ENCODE peak calls at places on chromosome 22, in seven cellular contexts. F, V, A, Y, E, Q and I are unnamed samples.

GRCh38 chr22:33101550-33101949 is 43.4 kb upstream of the SYN3 start:
- DNase-seq in E (no peak), Q (no peak), F (no peak), V (no peak), Y (no peak), A (no peak), I (no peak)

GRCh38 chr22:19203839-19204238 is 25.3 kb upstream of the SLC25A1 start:
- DNase-seq in A (no peak), Q (no peak), F (no peak), Y (peak; percentile 3), V (no peak), E (no peak), I (no peak)

GRCh38 chr22:32473388-32473952 is 1.1 kb upstream of the FBXO7 start:
- DNase-seq in Q (peak; percentile 15), E (no peak), A (peak; percentile 20), Y (peak; percentile 71), V (no peak), F (no peak), I (peak; percentile 30)

GRCh38 chr22:32754413-32755041 is 47.0 kb upstream of the TIMP3 start:
- DNase-seq in E (no peak), Q (no peak), V (no peak), A (no peak), F (no peak), Y (peak; percentile 80), I (no peak)

GRCh38 chr22:45934659-45935341 is 42.2 kb downstream of the WNT7B start:
- DNase-seq in Q (no peak), E (peak; percentile 57), A (peak; percentile 32), V (peak; percentile 45), F (no peak), Y (peak; percentile 62), I (no peak)

GRCh38 chr22:26501996-26502395 is 10.3 kb downstream of the TFIP11 start:
- DNase-seq in F (no peak), Q (no peak), A (no peak), E (no peak), V (no peak), Y (no peak), I (no peak)

GRCh38 chr22:25193548-25193947 is 6.1 kb upstream of the CRYBB3 start:
- DNase-seq in Y (peak; percentile 4), Q (no peak), F (no peak), E (no peak), A (no peak), V (no peak), I (no peak)

GRCh38 chr22:29979645-29980303 is 96.8 kb downstream of the MTMR3 start:
- DNase-seq in Q (no peak), V (no peak), E (no peak), A (peak; percentile 27), F (no peak), Y (no peak), I (no peak)

GRCh38 chr22:24803064-24803542 is 2.9 kb upstream of the SGSM1 start:
- DNase-seq in F (no peak), A (peak; percentile 63), V (peak; percentile 66), Q (peak; percentile 52), Y (peak; percentile 42), E (peak; percentile 65), I (peak; percentile 39)

GRCh38 chr22:49299821-49300231 is 527.8 kb downstream of the BRD1 start:
- DNase-seq in A (no peak), Y (no peak), Q (no peak), V (no peak), F (no peak), E (no peak), I (no peak)

GRCh38 chr22:38943181-38943580 is 14.2 kb upstream of the APOBEC3A start:
- DNase-seq in Y (no peak), A (no peak), E (no peak), V (no peak), Q (no peak), F (no peak), I (no peak)

GRCh38 chr22:49502126-49502826 is 325.4 kb downstream of the BRD1 start:
- DNase-seq in Y (no peak), F (no peak), V (no peak), E (no peak), A (no peak), Q (no peak), I (no peak)

GRCh38 chr22:25120761-25121212 is 78.9 kb upstream of the CRYBB3 start:
- DNase-seq in E (no peak), Q (no peak), Y (no peak), F (no peak), V (peak; percentile 73), A (peak; percentile 87), I (no peak)

GRCh38 chr22:37210041-37210803 is 2.1 kb downstream of the SSTR3 start:
- DNase-seq in F (no peak), A (no peak), Y (no peak), E (no peak), Q (no peak), V (no peak), I (no peak)

GRCh38 chr22:19802881-19803735 is 42.5 kb downstream of the TBX1 start:
- DNase-seq in A (no peak), E (no peak), F (no peak), Q (no peak), Y (no peak), V (no peak), I (no peak)

GRCh38 chr22:49350441-49351121 is 477.1 kb downstream of the BRD1 start:
- DNase-seq in Q (no peak), E (no peak), A (no peak), F (no peak), V (no peak), Y (no peak), I (no peak)

GRCh38 chr22:50728523-50728931 is 9.5 kb upstream of the ACR start:
- DNase-seq in V (peak; percentile 10), F (no peak), E (peak; percentile 12), Y (no peak), A (no peak), Q (no peak), I (no peak)

GRCh38 chr22:50729391-50730012 is 8.5 kb upstream of the ACR start:
- DNase-seq in Y (no peak), Q (no peak), A (no peak), V (peak; percentile 10), F (no peak), E (peak; percentile 14), I (no peak)

GRCh38 chr22:50731811-50732624 is 6.0 kb upstream of the ACR start:
- DNase-seq in F (no peak), Y (peak; percentile 55), V (peak; percentile 47), E (peak; percentile 53), Q (peak; percentile 33), A (peak; percentile 47), I (peak; percentile 63)

GRCh38 chr22:50730941-50731661 is 6.9 kb upstream of the ACR start:
- DNase-seq in Q (no peak), E (peak; percentile 24), F (no peak), V (peak; percentile 20), A (no peak), Y (peak; percentile 12), I (no peak)

GRCh38 chr22:50730013-50730891 is 7.8 kb upstream of the ACR start:
- DNase-seq in F (no peak), V (peak; percentile 7), A (no peak), Y (no peak), Q (no peak), E (peak; percentile 27), I (no peak)
- H3K27me3 ChIP-seq in F (no peaks in the 10 kb centered on the region), V (no peaks in the 10 kb centered on the region), A (peaks cover 16% of the 10 kb centered on the region), Y (peaks cover 35% of the 10 kb centered on the region), Q (no peaks in the 10 kb centered on the region), E (no peaks in the 10 kb centered on the region), I (no peaks in the 10 kb centered on the region)

DNA sequence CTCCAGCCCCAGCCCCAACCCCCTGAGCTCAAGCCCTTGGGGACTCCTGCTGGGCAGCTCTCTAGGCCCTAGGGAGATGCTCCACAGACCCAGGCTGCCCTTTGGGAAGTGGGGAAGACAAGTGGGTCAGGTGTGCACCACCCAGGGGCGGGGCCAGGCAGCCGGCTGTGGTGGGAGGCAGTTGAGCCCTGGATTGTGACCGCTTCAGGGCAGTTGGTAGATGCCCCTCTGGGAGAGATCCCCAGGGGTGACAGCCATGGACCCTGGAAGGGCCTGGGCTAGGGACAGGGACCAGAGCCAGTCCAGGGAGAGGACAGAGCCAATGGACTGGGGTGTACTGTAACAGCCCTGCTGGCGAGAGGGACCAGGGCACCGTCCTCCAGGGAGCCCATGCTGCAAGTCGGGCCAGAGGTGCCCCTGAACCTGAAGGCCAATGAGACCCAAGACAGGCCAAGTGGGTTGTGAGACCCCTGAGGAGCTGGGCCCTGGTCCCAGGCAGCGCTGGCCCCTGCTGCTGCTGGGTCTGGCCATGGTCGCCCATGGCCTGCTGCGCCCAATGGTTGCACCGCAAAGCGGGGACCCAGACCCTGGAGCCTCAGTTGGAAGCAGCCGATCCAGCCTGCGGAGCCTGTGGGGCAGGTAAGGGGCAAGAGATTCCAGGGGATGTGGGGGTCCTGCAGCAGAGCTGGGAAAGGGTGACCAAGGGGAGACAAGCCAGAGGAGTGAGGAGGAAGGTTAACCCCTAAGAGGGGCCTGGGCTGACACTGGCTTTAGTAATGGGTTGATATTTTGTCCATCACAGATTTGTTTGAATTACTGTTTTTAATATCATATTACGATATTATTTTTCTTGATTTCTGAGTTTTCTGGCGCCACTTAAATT is at the start of gene IGLL5:
- DNase-seq in Y (no peak), E (no peak), F (no peak), V (no peak), A (no peak), Q (no peak), I (no peak)
- H3K4me3 ChIP-seq in Y (no peak within 1 kb of the TSS), E (no peak within 1 kb of the TSS), F (no peak within 1 kb of the TSS), V (no peak within 1 kb of the TSS), A (no peak within 1 kb of the TSS), Q (no peak within 1 kb of the TSS), I (no peak within 1 kb of the TSS)

DNA sequence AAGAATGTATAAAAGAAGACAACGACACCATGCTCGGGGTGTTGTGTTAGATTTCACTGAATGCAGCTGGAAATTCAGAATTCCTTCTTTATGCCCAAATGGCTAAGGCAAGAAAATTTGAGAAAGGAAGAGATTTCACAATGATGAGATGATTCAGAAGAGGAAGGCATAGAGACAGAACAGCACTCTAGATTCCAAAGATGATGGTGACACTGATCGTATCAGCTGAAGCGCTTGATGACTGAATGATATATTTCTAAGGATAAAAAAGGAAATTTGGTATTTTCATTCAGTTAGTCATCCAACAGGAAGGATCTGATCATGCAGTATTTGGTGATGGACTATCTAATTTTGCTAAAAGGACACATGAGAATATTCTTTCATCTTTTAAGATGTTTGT is 189.2 kb downstream of the EFCAB6 start:
- DNase-seq in V (no peak), Y (no peak), A (no peak), E (no peak), F (no peak), Q (no peak), I (no peak)
- H3K36me3 ChIP-seq in V (no peaks in the 10 kb centered on the region), Y (no peaks in the 10 kb centered on the region), A (no peaks in the 10 kb centered on the region), E (no peaks in the 10 kb centered on the region), F (no peaks in the 10 kb centered on the region), Q (no peaks in the 10 kb centered on the region), I (no peaks in the 10 kb centered on the region)

GRCh38 chr22:22841598-22841997 is 46.0 kb upstream of the IGLL5 start:
- DNase-seq in A (no peak), V (no peak), F (no peak), Q (no peak), E (no peak), Y (no peak), I (no peak)
- H3K27me3 ChIP-seq in A (no peaks in the 10 kb centered on the region), V (no peaks in the 10 kb centered on the region), F (no peaks in the 10 kb centered on the region), Q (no peaks in the 10 kb centered on the region), E (no peaks in the 10 kb centered on the region), Y (no peaks in the 10 kb centered on the region), I (no peaks in the 10 kb centered on the region)